ENCODE peak calls at places on chromosome 3, in seven cellular contexts. H is stimulated activated CD8-positive, alpha-beta memory T cell treated with anti-CD3 and anti-CD28 coated beads, Interleukin-4, amount 100 ng/mL, for 1 hour; W is kidney epithelial cell; J is heart right ventricle; C is activated CD4-positive, alpha-beta T cell treated with anti-CD3 and anti-CD28 coated beads, Interleukin-2, amount 50 U/mL, for 24 hours; I is GDM1; L is NCI-H187 treated with DMSO at 0.1 percent for 48 hours. O is an unnamed sample.

GRCh38 chr3:24834442-24834841 is 339.8 kb upstream of the THRB start:
- DNase-seq in H (no peak), W (no peak), J (no peak), C (no peak), I (no peak), L (no peak), O (no peak)

GRCh38 chr3:153903430-153903829 is 217.8 kb upstream of the ARHGEF26 start:
- DNase-seq in H (no peak), W (no peak), J (no peak), C (no peak), I (no peak), L (no peak), O (no peak)

GRCh38 chr3:183551930-183552329 is 3.6 kb downstream of the KLHL6 start:
- DNase-seq in H (no peak), W (no peak), J (no peak), C (no peak), I (no peak), L (no peak), O (no peak)

GRCh38 chr3:155780291-155780690 is 25.8 kb downstream of the C3orf33 start:
- DNase-seq in H (no peak), W (no peak), J (no peak), C (no peak), I (no peak), L (no peak), O (no peak)

GRCh38 chr3:124834723-124835718 is 52.1 kb downstream of the ITGB5 start:
- DNase-seq in H (peak), W (peak), J (peak), C (peak), I (peak), L (peak), O (no peak)

GRCh38 chr3:52490938-52491526 is 4.1 kb upstream of the STAB1 start:
- DNase-seq in H (no peak), W (no peak), J (peak), C (no peak), I (peak), L (no peak), O (no peak)

GRCh38 chr3:58009749-58010535 is 1.7 kb downstream of the FLNB start:
- DNase-seq in H (no peak), W (no peak), J (no peak), C (no peak), I (no peak), L (no peak), O (no peak)

GRCh38 chr3:47910233-47910632 is 106.0 kb downstream of the MAP4 start:
- DNase-seq in H (no peak), W (no peak), J (no peak), C (no peak), I (no peak), L (no peak), O (no peak)

GRCh38 chr3:185715091-185715490 is 109.8 kb downstream of the IGF2BP2 start:
- DNase-seq in H (no peak), W (no peak), J (no peak), C (no peak), I (no peak), L (no peak), O (no peak)

GRCh38 chr3:45608885-45609284 is 14.3 kb downstream of the LIMD1 start:
- DNase-seq in H (no peak), W (no peak), J (no peak), C (no peak), I (no peak), L (no peak), O (no peak)

GRCh38 chr3:126347543-126348161 is 9.6 kb downstream of the KLF15 start:
- DNase-seq in H (no peak), W (no peak), J (peak), C (no peak), I (no peak), L (no peak), O (no peak)

GRCh38 chr3:65439641-65440040 is 599.1 kb downstream of the MAGI1 start:
- DNase-seq in H (no peak), W (peak), J (peak), C (no peak), I (no peak), L (no peak), O (peak)

GRCh38 chr3:136842294-136842693 is 19.7 kb upstream of the NCK1 start:
- DNase-seq in H (no peak), W (no peak), J (no peak), C (no peak), I (no peak), L (no peak), O (no peak)

GRCh38 chr3:48504051-48504946 is at the start of gene SHISA5:
- DNase-seq in H (peak), W (no peak), J (peak), C (peak), I (peak), L (no peak), O (peak)